ENCODE peak calls at places on chromosomes 7 and 10, in six cellular contexts. F is non-pigmented ciliary epithelial cell, U is HuH-7.5, E is endothelial cell, Z is tibial nerve, C is astrocyte of the cerebellum. S is an unnamed sample.

GRCh38 chr10:119253433-119254174 is 46.2 kb downstream of the GRK5 start:
- DNase-seq in F (peak; percentile 86), U (peak; percentile 68), E (no peak), Z (peak; percentile 77), C (peak; percentile 93), S (peak; percentile 71)

GRCh38 chr7:151426486-151426905 is 13.4 kb downstream of the CRYGN start:
- DNase-seq in F (peak; percentile 81), U (no peak), E (no peak), Z (peak; percentile 70), C (peak; percentile 98), S (peak; percentile 41)

GRCh38 chr7:30027065-30027456 is 559 bp upstream of the FKBP14 start:
- DNase-seq in F (no peak), U (peak; percentile 27), E (no peak), Z (no peak), C (peak; percentile 28), S (no peak)

GRCh38 chr7:116984917-116985316 is 31.6 kb downstream of the ST7 start:
- DNase-seq in F (no peak), U (no peak), E (no peak), Z (no peak), C (no peak), S (no peak)

GRCh38 chr7:141649137-141649864 is 52.7 kb downstream of the DENND11 start:
- DNase-seq in F (no peak), U (no peak), E (no peak), Z (no peak), C (no peak), S (no peak)

GRCh38 chr10:22618081-22618785 is 96.1 kb downstream of the PIP4K2A start:
- DNase-seq in F (no peak), U (no peak), E (no peak), Z (no peak), C (no peak), S (no peak)

GRCh38 chr7:73482746-73483145 is 39.3 kb downstream of the BAZ1B start:
- DNase-seq in F (no peak), U (no peak), E (no peak), Z (no peak), C (peak; percentile 8), S (no peak)

GRCh38 chr10:125407000-125407502 is 246.7 kb upstream of the CTBP2 start:
- DNase-seq in F (no peak), U (no peak), E (no peak), Z (no peak), C (no peak), S (no peak)

GRCh38 chr10:57952741-57953140 is 315.0 kb downstream of the IPMK start:
- DNase-seq in F (peak; percentile 38), U (no peak), E (no peak), Z (no peak), C (peak; percentile 11), S (no peak)

GRCh38 chr7:154566877-154567276 is 436.0 kb downstream of the PAXIP1 start:
- DNase-seq in F (no peak), U (no peak), E (no peak), Z (no peak), C (no peak), S (no peak)

GRCh38 chr7:70322786-70323185 is 724.5 kb downstream of the AUTS2 start:
- DNase-seq in F (no peak), U (no peak), E (no peak), Z (no peak), C (no peak), S (no peak)

GRCh38 chr7:140640727-140641531 is at the start of gene DENND2A:
- DNase-seq in F (no peak), U (no peak), E (peak; percentile 83), Z (peak; percentile 69), C (no peak), S (peak; percentile 34)

GRCh38 chr10:129758180-129758579 is 205.9 kb downstream of the EBF3 start:
- DNase-seq in F (no peak), U (no peak), E (no peak), Z (no peak), C (no peak), S (no peak)

GRCh38 chr10:87095241-87095945 is 387 bp downstream of the SHLD2 start:
- DNase-seq in F (no peak), U (no peak), E (peak; percentile 77), Z (peak; percentile 42), C (peak; percentile 44), S (peak; percentile 75)

GRCh38 chr7:7799138-7799537 is 80.7 kb upstream of the RPA3 start:
- DNase-seq in F (peak; percentile 17), U (peak; percentile 31), E (no peak), Z (no peak), C (no peak), S (no peak)